ENCODE peak calls at places on chromosomes 1 and 21, in seven cellular contexts. U is thoracic aorta, V is RWPE2, G is heart left ventricle, X is NB4, M is fibroblast of pulmonary artery, H is epithelial cell of esophagus. W is an unnamed sample.

GRCh38 chr21:39668369-39668768 is 55.6 kb downstream of the B3GALT5 start:
- DNase-seq in U (no peak), V (no peak), G (no peak), X (no peak), M (no peak), H (no peak), W (no peak)

GRCh38 chr1:201719812-201720521 is 109.0 kb upstream of the IPO9 start:
- DNase-seq in U (no peak), V (no peak), G (peak), X (no peak), M (peak), H (peak), W (peak)

GRCh38 chr1:214475331-214475730 is 76.1 kb downstream of the PTPN14 start:
- DNase-seq in U (no peak), V (no peak), G (no peak), X (no peak), M (no peak), H (peak), W (no peak)

GRCh38 chr1:58891347-58891746 is 107.5 kb upstream of the JUN start:
- DNase-seq in U (no peak), V (no peak), G (no peak), X (no peak), M (no peak), H (no peak), W (no peak)

GRCh38 chr1:168180148-168180524 is 1.4 kb downstream of the TIPRL start:
- DNase-seq in U (no peak), V (no peak), G (no peak), X (peak), M (no peak), H (peak), W (no peak)

GRCh38 chr1:30321216-30321910 is 402.0 kb downstream of the MATN1 start:
- DNase-seq in U (no peak), V (no peak), G (no peak), X (no peak), M (no peak), H (no peak), W (no peak)

GRCh38 chr1:155982106-155982505 is 3.8 kb upstream of the ARHGEF2 start:
- DNase-seq in U (no peak), V (no peak), G (no peak), X (no peak), M (no peak), H (no peak), W (no peak)

GRCh38 chr1:30137001-30137400 is 586.4 kb downstream of the MATN1 start:
- DNase-seq in U (no peak), V (no peak), G (no peak), X (no peak), M (no peak), H (no peak), W (no peak)

GRCh38 chr1:156920233-156921052 is at the start of gene LRRC71:
- DNase-seq in U (no peak), V (no peak), G (peak), X (peak), M (peak), H (peak), W (peak)

GRCh38 chr1:110726755-110727154 is 52.0 kb upstream of the KCNA3 start:
- DNase-seq in U (no peak), V (no peak), G (no peak), X (no peak), M (no peak), H (no peak), W (no peak)

GRCh38 chr1:40796939-40797667 is 13.5 kb downstream of the KCNQ4 start:
- DNase-seq in U (peak), V (no peak), G (no peak), X (no peak), M (no peak), H (no peak), W (peak)

GRCh38 chr1:175865041-175865766 is 121.8 kb upstream of the TNR start:
- DNase-seq in U (no peak), V (no peak), G (no peak), X (no peak), M (no peak), H (no peak), W (peak)

GRCh38 chr1:41876533-41877445 is 41.9 kb downstream of the HIVEP3 start:
- DNase-seq in U (no peak), V (no peak), G (no peak), X (no peak), M (peak), H (no peak), W (peak)

GRCh38 chr1:2106681-2107405 is 56.6 kb downstream of the PRKCZ start:
- DNase-seq in U (no peak), V (peak), G (no peak), X (no peak), M (no peak), H (no peak), W (no peak)

GRCh38 chr1:2107586-2108212 is 57.5 kb downstream of the PRKCZ start:
- DNase-seq in U (no peak), V (peak), G (no peak), X (no peak), M (no peak), H (no peak), W (no peak)

GRCh38 chr1:2108877-2109580 is 58.8 kb downstream of the PRKCZ start:
- DNase-seq in U (no peak), V (peak), G (no peak), X (no peak), M (no peak), H (no peak), W (no peak)

GRCh38 chr1:2109581-2110021 is 59.4 kb downstream of the PRKCZ start:
- DNase-seq in U (no peak), V (peak), G (no peak), X (no peak), M (no peak), H (no peak), W (no peak)

DNA sequence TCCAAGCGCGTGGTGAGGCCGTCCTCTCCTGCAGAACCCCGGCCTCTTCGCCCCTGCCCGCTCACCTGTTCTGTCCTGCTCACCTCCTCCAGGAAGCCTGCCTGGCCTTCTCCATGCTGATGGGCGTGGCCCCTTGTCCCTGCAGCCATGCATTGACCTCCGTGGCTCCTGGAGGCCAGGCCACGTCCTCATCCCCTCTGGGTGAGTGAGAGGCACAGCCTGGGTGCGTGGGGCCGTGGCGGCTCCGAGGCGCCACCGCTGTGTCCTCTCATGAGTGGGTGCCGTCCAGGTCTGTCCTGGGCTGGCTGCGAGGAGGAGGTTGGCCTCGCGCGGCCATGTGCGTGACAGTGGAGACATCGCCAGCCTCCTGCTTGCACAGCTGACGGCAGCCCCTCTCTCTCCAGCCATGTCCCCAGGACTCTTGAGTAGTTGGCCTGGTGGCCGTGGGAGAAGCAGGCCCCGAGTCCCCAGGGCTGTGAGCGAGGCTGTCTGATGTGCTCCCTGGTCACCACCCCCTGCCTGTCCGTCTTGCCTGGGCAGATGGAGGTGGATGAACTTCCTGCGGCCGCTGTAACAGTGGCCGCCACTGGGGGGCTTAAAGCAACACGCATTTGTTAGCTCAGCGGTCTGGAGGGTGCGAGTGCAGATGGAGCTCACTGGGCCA is 58.1 kb downstream of the PRKCZ start:
- DNase-seq in U (no peak), V (peak), G (no peak), X (peak), M (peak), H (no peak), W (peak)
- TF ChIP-seq CTCF in U (peak), V (no peak), G (peak), X (peak), M (peak), H (no peak), W (peak)

GRCh38 chr1:27577504-27578188 is 26.3 kb downstream of the AHDC1 start:
- DNase-seq in U (no peak), V (no peak), G (no peak), X (no peak), M (no peak), H (no peak), W (no peak)

GRCh38 chr1:27574001-27574781 is 29.8 kb downstream of the AHDC1 start:
- DNase-seq in U (no peak), V (no peak), G (no peak), X (no peak), M (no peak), H (no peak), W (no peak)

GRCh38 chr1:27574871-27575831 is 28.8 kb downstream of the AHDC1 start:
- DNase-seq in U (no peak), V (no peak), G (peak), X (no peak), M (peak), H (peak), W (peak)

GRCh38 chr1:27576846-27577245 is 27.1 kb downstream of the AHDC1 start:
- DNase-seq in U (no peak), V (no peak), G (no peak), X (no peak), M (no peak), H (no peak), W (no peak)

GRCh38 chr1:27575861-27576331 is 28.0 kb downstream of the AHDC1 start:
- DNase-seq in U (no peak), V (no peak), G (peak), X (no peak), M (peak), H (peak), W (no peak)
- H3K4me3 ChIP-seq in U (peak), V (peak), G (peak), X (no peak), M (peak), H (peak), W (peak)

GRCh38 chr1:243477676-243478075 is 221.8 kb downstream of the SDCCAG8 start:
- DNase-seq in U (no peak), V (no peak), G (no peak), X (peak), M (no peak), H (no peak), W (peak)

GRCh38 chr1:243474906-243475305 is 219.1 kb downstream of the SDCCAG8 start:
- DNase-seq in U (no peak), V (no peak), G (no peak), X (no peak), M (no peak), H (no peak), W (no peak)

GRCh38 chr1:243474384-243474851 is 218.6 kb downstream of the SDCCAG8 start:
- DNase-seq in U (no peak), V (no peak), G (no peak), X (no peak), M (no peak), H (no peak), W (no peak)

GRCh38 chr1:243473281-243474210 is 217.7 kb downstream of the SDCCAG8 start:
- DNase-seq in U (no peak), V (no peak), G (no peak), X (no peak), M (peak), H (peak), W (peak)

GRCh38 chr1:243475966-243476365 is 220.1 kb downstream of the SDCCAG8 start:
- DNase-seq in U (no peak), V (no peak), G (no peak), X (peak), M (peak), H (no peak), W (peak)
- TF ChIP-seq CTCF in U (no peak), V (no peak), G (no peak), X (no peak), M (peak), H (no peak), W (peak)

GRCh38 chr1:94543893-94544635 is 2.5 kb upstream of the F3 start:
- DNase-seq in U (no peak), V (no peak), G (no peak), X (peak), M (peak), H (peak), W (peak)
- H3K4me3 ChIP-seq in U (no peak), V (peak), G (peak), X (no peak), M (no peak), H (peak), W (no peak)

DNA sequence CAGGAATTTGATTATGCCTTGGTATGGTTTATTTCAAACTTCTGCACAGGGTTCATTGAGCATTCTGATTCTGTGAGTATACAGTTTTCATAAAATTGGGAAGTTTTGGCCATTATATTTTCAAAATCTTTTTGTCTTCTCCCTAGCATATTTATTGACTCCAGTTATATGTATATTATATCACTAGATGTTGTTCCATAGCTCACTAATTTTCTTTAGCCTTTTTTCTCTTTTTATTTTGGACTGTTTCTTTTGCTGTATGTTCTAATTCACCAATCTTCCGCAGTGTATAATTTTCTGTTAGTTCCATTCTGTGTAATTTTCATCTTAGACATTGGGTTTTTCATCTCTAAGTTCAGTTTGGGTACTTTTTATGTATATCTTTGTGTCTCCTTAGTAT is 31.9 kb downstream of the ZMYM4 start:
- DNase-seq in U (no peak), V (no peak), G (no peak), X (no peak), M (no peak), H (no peak), W (no peak)
- TF ChIP-seq CTCF in U (no peak), V (no peak), G (no peak), X (no peak), M (no peak), H (no peak), W (no peak)

W was measured in AG10803.